ENCODE peak calls at places on chromosome 17, in seven cellular contexts. W is WTC11, A is Calu3, I is midbrain, K is fibroblast of lung, R is PC-9, C is body of pancreas. H is an unnamed sample.

GRCh38 chr17:65434878-65435277 is 126.6 kb downstream of the AXIN2 start:
- DNase-seq in R (no peak), A (no peak), C (no peak), K (no peak), W (no peak), I (no peak), H (no peak)

GRCh38 chr17:16486373-16487250 is 5.4 kb downstream of the LRRC75A start:
- DNase-seq in R (peak; percentile 97), A (peak; percentile 78), I (peak; percentile 41), W (peak; percentile 50), K (peak; percentile 75), C (peak; percentile 97), H (peak; percentile 51)

GRCh38 chr17:35934760-35935159 is 4.2 kb upstream of the RDM1 start:
- DNase-seq in R (no peak), K (no peak), A (no peak), W (no peak), C (peak; percentile 39), I (no peak), H (no peak)

GRCh38 chr17:32588982-32589381 is 102.2 kb downstream of the CDK5R1 start:
- DNase-seq in A (peak; percentile 10), K (no peak), I (no peak), W (peak; percentile 46), R (no peak), C (no peak), H (no peak)

GRCh38 chr17:38970804-38971203 is 3.6 kb upstream of the FBXO47 start:
- DNase-seq in C (no peak), A (peak; percentile 59), K (no peak), W (no peak), R (no peak), I (no peak), H (no peak)

GRCh38 chr17:61309857-61310256 is 89.8 kb upstream of the TBX2 start:
- DNase-seq in K (peak; percentile 92), W (no peak), A (no peak), R (no peak), C (no peak), I (no peak), H (peak; percentile 55)

GRCh38 chr17:78990349-78991016 is 10.8 kb upstream of the LGALS3BP start:
- DNase-seq in A (no peak), I (no peak), C (peak; percentile 8), K (no peak), R (no peak), W (no peak), H (no peak)

GRCh38 chr17:68368387-68368786 is 77.1 kb downstream of the ARSG start:
- DNase-seq in C (no peak), R (peak; percentile 61), I (no peak), W (no peak), K (no peak), A (no peak), H (no peak)

GRCh38 chr17:56489980-56490379 is 103.5 kb upstream of the NOG start:
- DNase-seq in W (no peak), I (no peak), R (no peak), K (no peak), A (no peak), C (no peak), H (no peak)